ENCODE peak calls at places on chromosomes 7 and 10, in ten cellular contexts. One of them, this sample, is unnamed.

GRCh38 chr10:78623577-78624215 is 445.1 kb upstream of the ZMIZ1 start:
- DNase-seq in suprapubic skin: no peak
- DNase-seq in spleen: no peak
- DNase-seq in esophagus muscularis mucosa: no peak
- DNase-seq in stomach: no peak
- DNase-seq in GM12892: no peak
- DNase-seq in HepG2: peak; percentile 66
- DNase-seq in sigmoid colon: no peak
- DNase-seq in K562: no peak
- DNase-seq in HCT116: peak; percentile 36
- DNase-seq in this sample: no peak

GRCh38 chr10:1166101-1166827 is 110.1 kb downstream of the WDR37 start:
- DNase-seq in suprapubic skin: peak; percentile 44
- DNase-seq in spleen: peak; percentile 58
- DNase-seq in esophagus muscularis mucosa: no peak
- DNase-seq in stomach: no peak
- DNase-seq in GM12892: no peak
- DNase-seq in HepG2: no peak
- DNase-seq in sigmoid colon: peak; percentile 45
- DNase-seq in K562: no peak
- DNase-seq in HCT116: no peak
- DNase-seq in this sample: no peak

GRCh38 chr10:119517235-119518141 is 25.0 kb downstream of the RGS10 start:
- DNase-seq in suprapubic skin: no peak
- DNase-seq in spleen: peak; percentile 85
- DNase-seq in esophagus muscularis mucosa: no peak
- DNase-seq in stomach: peak; percentile 36
- DNase-seq in GM12892: peak; percentile 50
- DNase-seq in HepG2: no peak
- DNase-seq in sigmoid colon: no peak
- DNase-seq in K562: no peak
- DNase-seq in HCT116: no peak
- DNase-seq in this sample: peak; percentile 54

GRCh38 chr10:79130846-79131245 is 62.1 kb downstream of the ZMIZ1 start:
- DNase-seq in suprapubic skin: no peak
- DNase-seq in spleen: no peak
- DNase-seq in esophagus muscularis mucosa: no peak
- DNase-seq in stomach: no peak
- DNase-seq in GM12892: no peak
- DNase-seq in HepG2: no peak
- DNase-seq in sigmoid colon: no peak
- DNase-seq in K562: no peak
- DNase-seq in HCT116: no peak
- DNase-seq in this sample: no peak

GRCh38 chr7:28955723-28956607 is 2.2 kb downstream of the TRIL start:
- DNase-seq in suprapubic skin: peak; percentile 85
- DNase-seq in spleen: peak; percentile 90
- DNase-seq in esophagus muscularis mucosa: peak; percentile 90
- DNase-seq in stomach: peak; percentile 91
- DNase-seq in GM12892: peak; percentile 38
- DNase-seq in HepG2: peak; percentile 72
- DNase-seq in sigmoid colon: peak; percentile 89
- DNase-seq in K562: no peak
- DNase-seq in HCT116: no peak
- DNase-seq in this sample: peak; percentile 18

GRCh38 chr7:100825760-100826545 is 1.4 kb downstream of the EPHB4 start:
- DNase-seq in suprapubic skin: no peak
- DNase-seq in spleen: no peak
- DNase-seq in esophagus muscularis mucosa: no peak
- DNase-seq in stomach: no peak
- DNase-seq in GM12892: no peak
- DNase-seq in HepG2: peak; percentile 57
- DNase-seq in sigmoid colon: no peak
- DNase-seq in K562: peak; percentile 57
- DNase-seq in HCT116: no peak
- DNase-seq in this sample: no peak

GRCh38 chr7:81014266-81014665 is 95.4 kb upstream of the SEMA3C start:
- DNase-seq in suprapubic skin: no peak
- DNase-seq in spleen: no peak
- DNase-seq in esophagus muscularis mucosa: no peak
- DNase-seq in stomach: no peak
- DNase-seq in GM12892: no peak
- DNase-seq in HepG2: no peak
- DNase-seq in sigmoid colon: no peak
- DNase-seq in K562: no peak
- DNase-seq in HCT116: no peak
- DNase-seq in this sample: no peak

GRCh38 chr10:124417846-124418725 is 637 bp downstream of the OAT start:
- DNase-seq in suprapubic skin: peak; percentile 83
- DNase-seq in spleen: peak; percentile 93
- DNase-seq in esophagus muscularis mucosa: no peak
- DNase-seq in stomach: peak; percentile 46
- DNase-seq in GM12892: peak; percentile 29
- DNase-seq in HepG2: peak; percentile 16
- DNase-seq in sigmoid colon: peak; percentile 85
- DNase-seq in K562: no peak
- DNase-seq in HCT116: no peak
- DNase-seq in this sample: peak; percentile 39

GRCh38 chr7:30874656-30875317 is 36.9 kb upstream of the AQP1 start:
- DNase-seq in suprapubic skin: no peak
- DNase-seq in spleen: no peak
- DNase-seq in esophagus muscularis mucosa: no peak
- DNase-seq in stomach: no peak
- DNase-seq in GM12892: no peak
- DNase-seq in HepG2: no peak
- DNase-seq in sigmoid colon: no peak
- DNase-seq in K562: no peak
- DNase-seq in HCT116: no peak
- DNase-seq in this sample: no peak

GRCh38 chr7:79806161-79806734 is 328.4 kb upstream of the GNAI1 start:
- DNase-seq in suprapubic skin: no peak
- DNase-seq in spleen: no peak
- DNase-seq in esophagus muscularis mucosa: no peak
- DNase-seq in stomach: no peak
- DNase-seq in GM12892: no peak
- DNase-seq in HepG2: peak; percentile 6
- DNase-seq in sigmoid colon: no peak
- DNase-seq in K562: no peak
- DNase-seq in HCT116: peak; percentile 19
- DNase-seq in this sample: no peak

GRCh38 chr7:12670071-12670729 is 17.2 kb upstream of the ARL4A start:
- DNase-seq in suprapubic skin: no peak
- DNase-seq in spleen: no peak
- DNase-seq in esophagus muscularis mucosa: no peak
- DNase-seq in stomach: peak; percentile 58
- DNase-seq in GM12892: no peak
- DNase-seq in HepG2: peak; percentile 95
- DNase-seq in sigmoid colon: peak; percentile 68
- DNase-seq in K562: no peak
- DNase-seq in HCT116: no peak
- DNase-seq in this sample: no peak

GRCh38 chr7:18860226-18860625 is 257.2 kb downstream of the TWIST1 start:
- DNase-seq in suprapubic skin: no peak
- DNase-seq in spleen: no peak
- DNase-seq in esophagus muscularis mucosa: no peak
- DNase-seq in stomach: no peak
- DNase-seq in GM12892: no peak
- DNase-seq in HepG2: no peak
- DNase-seq in sigmoid colon: no peak
- DNase-seq in K562: no peak
- DNase-seq in HCT116: no peak
- DNase-seq in this sample: no peak

GRCh38 chr10:112678987-112679386 is 232.0 kb downstream of the VTI1A start:
- DNase-seq in suprapubic skin: no peak
- DNase-seq in spleen: no peak
- DNase-seq in esophagus muscularis mucosa: no peak
- DNase-seq in stomach: no peak
- DNase-seq in GM12892: no peak
- DNase-seq in HepG2: no peak
- DNase-seq in sigmoid colon: no peak
- DNase-seq in K562: no peak
- DNase-seq in HCT116: no peak
- DNase-seq in this sample: no peak

DNA sequence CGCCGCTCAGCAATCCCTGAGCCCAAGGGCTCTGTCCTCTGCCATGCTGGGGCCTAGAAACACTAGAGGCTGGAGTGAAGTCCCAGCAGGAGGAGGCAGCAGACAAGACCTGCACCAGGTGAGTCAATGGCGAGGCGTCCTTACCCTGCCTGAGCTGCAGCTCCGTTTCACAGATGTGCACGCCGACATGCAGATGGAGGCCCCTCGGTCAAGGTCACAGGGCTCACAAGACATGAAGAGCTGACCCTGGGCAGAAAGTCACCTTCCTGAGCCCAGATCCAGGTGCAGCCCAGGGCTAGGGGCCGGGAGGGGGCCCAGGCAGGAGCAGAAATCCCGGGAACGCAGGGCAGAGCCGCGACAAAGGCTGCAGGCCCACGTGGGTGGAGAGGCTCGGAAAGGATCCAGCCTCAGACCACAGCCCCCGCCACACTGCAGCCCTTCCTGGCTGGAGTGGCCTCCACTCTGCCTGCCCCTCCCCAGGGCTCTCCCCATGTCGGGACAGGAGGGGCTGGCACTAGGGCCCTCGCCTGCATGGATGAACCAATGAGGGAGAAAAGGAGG is 23.8 kb downstream of the PDGFA start:
- DNase-seq in suprapubic skin: peak; percentile 52
- DNase-seq in spleen: peak; percentile 45
- DNase-seq in esophagus muscularis mucosa: no peak
- DNase-seq in stomach: no peak
- DNase-seq in GM12892: no peak
- DNase-seq in HepG2: no peak
- DNase-seq in sigmoid colon: peak; percentile 54
- DNase-seq in K562: no peak
- DNase-seq in HCT116: no peak
- DNase-seq in this sample: no peak
- TF ChIP-seq POLR2AphosphoS5 in suprapubic skin: no peak
- TF ChIP-seq POLR2AphosphoS5 in spleen: no peak
- TF ChIP-seq POLR2AphosphoS5 in esophagus muscularis mucosa: peak; percentile 11
- TF ChIP-seq POLR2AphosphoS5 in stomach: no peak
- TF ChIP-seq POLR2AphosphoS5 in GM12892: no peak
- TF ChIP-seq POLR2AphosphoS5 in HepG2: no peak
- TF ChIP-seq POLR2AphosphoS5 in sigmoid colon: no peak
- TF ChIP-seq POLR2AphosphoS5 in K562: no peak
- TF ChIP-seq POLR2AphosphoS5 in HCT116: no peak
- TF ChIP-seq POLR2AphosphoS5 in this sample: no peak

DNA sequence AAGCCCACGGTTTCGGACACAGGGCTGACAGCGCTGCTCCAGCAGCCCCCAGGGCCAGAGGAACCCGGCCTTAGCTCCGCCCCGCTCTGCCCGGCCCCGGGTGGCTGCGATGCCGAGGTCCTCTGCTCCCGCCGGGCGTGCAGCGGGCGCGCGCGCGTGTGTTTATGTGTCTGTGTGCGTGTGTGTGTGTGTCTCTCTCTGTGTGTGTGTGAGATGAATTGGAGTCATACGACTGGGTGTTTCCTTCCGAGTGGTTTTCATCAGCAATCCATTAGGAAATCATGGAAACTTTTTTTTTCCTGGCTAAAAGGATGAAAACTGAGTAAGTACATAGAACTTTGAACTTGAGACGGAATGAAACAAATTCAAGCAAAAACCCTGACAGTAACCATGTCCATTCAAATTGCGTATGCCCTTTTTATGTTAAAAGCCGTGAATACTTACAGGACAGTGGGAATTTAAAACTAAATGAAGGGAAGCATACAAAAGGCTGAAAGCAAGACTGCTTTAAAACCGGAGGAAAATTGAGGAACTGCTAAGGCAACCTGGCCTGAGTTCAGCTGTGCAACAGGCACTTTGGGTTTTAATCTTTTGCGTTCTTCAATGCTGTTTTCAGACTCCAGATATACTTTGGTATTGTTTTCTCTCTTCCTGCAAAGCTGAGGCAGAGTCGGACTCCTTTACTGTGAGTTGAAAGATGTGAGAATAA is at the start of gene CPED1:
- DNase-seq in suprapubic skin: peak; percentile 85
- DNase-seq in spleen: peak; percentile 92
- DNase-seq in esophagus muscularis mucosa: no peak
- DNase-seq in stomach: peak; percentile 60
- DNase-seq in GM12892: peak; percentile 23
- DNase-seq in HepG2: peak; percentile 20
- DNase-seq in sigmoid colon: peak; percentile 91
- DNase-seq in K562: peak; percentile 78
- DNase-seq in HCT116: no peak
- DNase-seq in this sample: no peak
- TF ChIP-seq POLR2A in suprapubic skin: no peak
- TF ChIP-seq POLR2A in spleen: no peak
- TF ChIP-seq POLR2A in esophagus muscularis mucosa: peak; percentile 6
- TF ChIP-seq POLR2A in stomach: no peak
- TF ChIP-seq POLR2A in GM12892: no peak
- TF ChIP-seq POLR2A in HepG2: no peak
- TF ChIP-seq POLR2A in sigmoid colon: peak; percentile 16
- TF ChIP-seq POLR2A in K562: peak; percentile 60
- TF ChIP-seq POLR2A in HCT116: no peak
- TF ChIP-seq POLR2A in this sample: no peak

DNA sequence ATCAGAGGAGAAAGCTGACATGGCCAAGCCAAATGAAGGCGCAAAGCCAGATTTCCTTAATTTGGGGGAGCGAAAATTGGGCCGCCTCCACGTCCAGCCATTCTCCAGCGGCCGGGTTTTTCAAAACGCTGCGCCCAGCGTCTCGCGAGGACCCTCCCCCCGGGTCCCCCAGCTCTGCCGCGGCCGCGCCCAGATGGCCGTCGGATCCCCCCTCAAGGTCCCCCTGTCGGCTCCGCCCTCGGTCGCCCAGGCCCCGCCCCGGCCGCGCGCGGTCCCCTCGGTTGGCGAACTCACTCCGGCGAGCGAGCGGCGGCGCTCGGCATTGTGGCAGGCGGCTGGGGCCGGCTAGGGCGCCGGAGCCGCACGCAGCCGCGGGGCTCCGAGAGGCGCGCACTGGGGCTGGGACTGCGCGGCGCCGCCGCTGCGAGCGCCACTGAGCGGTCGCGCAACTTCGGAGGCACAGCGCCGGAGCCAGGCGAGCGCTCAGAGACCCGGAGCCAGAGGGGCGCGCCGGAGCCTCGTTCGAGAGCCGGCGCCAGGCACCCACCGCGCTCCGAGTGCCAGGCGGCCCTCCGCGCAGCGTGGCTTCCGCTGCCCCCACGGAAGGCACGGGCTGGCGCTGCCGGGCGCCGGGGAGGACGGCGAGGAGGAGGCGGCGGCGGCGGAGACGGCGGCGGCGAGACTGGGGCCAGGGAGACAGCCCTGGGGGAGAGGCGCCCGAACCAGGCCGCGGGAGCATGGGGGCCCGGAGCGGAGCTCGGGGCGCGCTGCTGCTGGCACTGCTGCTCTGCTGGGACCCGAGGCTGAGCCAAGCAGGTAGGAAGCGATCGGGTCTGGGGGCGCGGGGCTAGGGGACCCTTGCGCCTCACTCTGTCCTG is at the start of gene UNC5B:
- DNase-seq in suprapubic skin: peak; percentile 93
- DNase-seq in spleen: peak; percentile 91
- DNase-seq in esophagus muscularis mucosa: no peak
- DNase-seq in stomach: peak; percentile 92
- DNase-seq in GM12892: no peak
- DNase-seq in HepG2: peak; percentile 54
- DNase-seq in sigmoid colon: peak; percentile 94
- DNase-seq in K562: peak; percentile 94
- DNase-seq in HCT116: peak; percentile 76
- DNase-seq in this sample: peak; percentile 65
- TF ChIP-seq POLR2AphosphoS5 in suprapubic skin: no peak
- TF ChIP-seq POLR2AphosphoS5 in spleen: peak; percentile 85
- TF ChIP-seq POLR2AphosphoS5 in esophagus muscularis mucosa: peak; percentile 66
- TF ChIP-seq POLR2AphosphoS5 in stomach: peak; percentile 40
- TF ChIP-seq POLR2AphosphoS5 in GM12892: no peak
- TF ChIP-seq POLR2AphosphoS5 in HepG2: no peak
- TF ChIP-seq POLR2AphosphoS5 in sigmoid colon: peak; percentile 14
- TF ChIP-seq POLR2AphosphoS5 in K562: no peak
- TF ChIP-seq POLR2AphosphoS5 in HCT116: peak; percentile 98
- TF ChIP-seq POLR2AphosphoS5 in this sample: no peak

GRCh38 chr7:140062528-140063299 is at the start of gene PARP12:
- DNase-seq in suprapubic skin: peak; percentile 87
- DNase-seq in spleen: peak; percentile 99
- DNase-seq in esophagus muscularis mucosa: peak; percentile 95
- DNase-seq in stomach: peak; percentile 93
- DNase-seq in GM12892: peak; percentile 66
- DNase-seq in HepG2: peak; percentile 59
- DNase-seq in sigmoid colon: peak; percentile 90
- DNase-seq in K562: peak; percentile 97
- DNase-seq in HCT116: no peak
- DNase-seq in this sample: peak; percentile 87
- TF ChIP-seq POLR2A in suprapubic skin: no peak
- TF ChIP-seq POLR2A in spleen: no peak
- TF ChIP-seq POLR2A in esophagus muscularis mucosa: no peak
- TF ChIP-seq POLR2A in stomach: no peak
- TF ChIP-seq POLR2A in GM12892: peak; percentile 66
- TF ChIP-seq POLR2A in HepG2: no peak
- TF ChIP-seq POLR2A in sigmoid colon: no peak
- TF ChIP-seq POLR2A in K562: peak; percentile 81
- TF ChIP-seq POLR2A in HCT116: no peak
- TF ChIP-seq POLR2A in this sample: no peak